ENCODE peak calls at places on chromosome 1, in ten cellular contexts. C is choroid plexus epithelial cell, I is glutamatergic neuron, K is stomach, W is HepG2, E is IMR-90, L is fibroblast of mammary gland, O is heart left ventricle, R is RWPE1, G is HFF-Myc. Z is an unnamed sample.
A peak's percentile ranks its signal among the peaks of the same experiment; 100 is the strongest.

GRCh38 chr1:61082336-61083013 is at the start of gene NFIA:
- DNase-seq in I (peak; percentile 48), W (peak; percentile 83), R (peak; percentile 66), K (peak; percentile 67), O (peak; percentile 59), G (no peak), C (peak; percentile 86), L (peak; percentile 79), E (peak; percentile 50), Z (no peak)

GRCh38 chr1:149848340-149848771 is 51.0 kb upstream of the BOLA1 start:
- DNase-seq in O (no peak), R (no peak), K (no peak), L (peak; percentile 3), I (no peak), W (peak; percentile 37), E (no peak), G (no peak), C (no peak), Z (no peak)

GRCh38 chr1:26363549-26364448 is 8.8 kb downstream of the ZNF683 start:
- DNase-seq in O (peak; percentile 79), I (peak; percentile 91), K (peak; percentile 85), W (peak; percentile 71), R (no peak), L (peak; percentile 71), G (peak; percentile 54), E (peak; percentile 64), C (peak; percentile 78), Z (no peak)

GRCh38 chr1:91014475-91014874 is 7.4 kb downstream of the ZNF644 start:
- DNase-seq in C (no peak), G (no peak), K (no peak), W (peak; percentile 89), O (no peak), I (no peak), L (no peak), E (no peak), R (no peak), Z (no peak)

GRCh38 chr1:229758101-229759036 is 132.3 kb downstream of the URB2 start:
- DNase-seq in G (no peak), R (no peak), L (no peak), K (no peak), O (no peak), C (no peak), W (no peak), I (no peak), E (peak; percentile 1), Z (no peak)

GRCh38 chr1:177710973-177711372 is 258.9 kb downstream of the SEC16B start:
- DNase-seq in W (no peak), G (no peak), C (no peak), O (no peak), R (no peak), E (no peak), L (no peak), K (no peak), I (no peak), Z (no peak)

GRCh38 chr1:1206376-1207253 is at the start of gene TNFRSF18:
- DNase-seq in E (no peak), I (peak; percentile 25), L (no peak), K (peak; percentile 64), O (peak; percentile 22), W (no peak), R (peak; percentile 15), C (peak; percentile 11), G (no peak), Z (no peak)

GRCh38 chr1:11571906-11572616 is 82.2 kb downstream of the FBXO2 start:
- DNase-seq in C (no peak), K (no peak), W (peak; percentile 10), L (no peak), G (no peak), O (no peak), E (no peak), R (no peak), I (peak; percentile 50), Z (no peak)

GRCh38 chr1:56788588-56788987 is 30.6 kb downstream of the FYB2 start:
- DNase-seq in W (no peak), K (peak; percentile 78), O (peak; percentile 72), L (no peak), I (no peak), E (no peak), R (no peak), G (no peak), C (peak; percentile 18), Z (no peak)

DNA sequence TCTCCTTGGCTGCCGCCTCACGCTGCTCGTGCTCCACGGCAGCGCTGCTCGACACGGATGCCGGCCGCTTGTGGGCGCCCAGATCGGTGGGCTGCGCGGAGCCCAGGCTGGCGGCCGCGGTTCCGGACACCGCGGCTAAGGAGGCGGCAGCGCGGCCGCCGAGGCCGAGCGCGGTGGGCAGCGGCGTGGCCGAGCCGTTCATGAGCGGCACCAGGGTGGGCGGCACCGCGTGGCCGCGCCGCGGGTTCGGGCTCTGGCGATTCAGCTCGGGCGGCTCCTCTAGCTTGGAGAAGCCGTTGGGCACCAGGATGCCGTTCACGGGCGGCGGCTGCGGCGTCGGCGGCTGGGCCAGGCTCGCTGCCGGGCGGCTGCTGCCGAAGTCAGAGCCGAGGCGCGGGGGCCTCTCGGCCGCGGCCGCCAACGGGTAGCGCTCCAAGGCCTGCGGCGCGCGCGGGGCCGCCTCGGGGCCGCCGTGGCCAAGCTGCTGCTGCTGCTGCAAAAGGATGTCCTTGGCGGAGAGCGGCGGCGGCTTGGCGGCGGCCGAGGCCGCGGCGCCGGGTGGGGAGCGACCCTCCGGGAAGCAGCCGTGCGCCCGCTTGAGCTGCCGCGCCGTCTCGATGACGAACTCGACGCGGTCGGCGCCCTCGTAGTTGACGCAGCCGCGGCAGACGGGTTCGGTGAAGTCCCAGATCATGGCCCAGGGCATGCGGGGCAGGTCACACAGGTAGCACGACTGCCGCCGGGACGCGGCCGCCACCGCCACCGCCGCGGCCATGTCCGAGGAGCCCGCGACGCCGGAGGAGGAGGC is 1.1 kb downstream of the IRF2BP2 start:
- DNase-seq in C (peak; percentile 77), K (peak; percentile 64), O (peak; percentile 41), L (peak; percentile 42), W (no peak), E (no peak), I (peak; percentile 56), G (no peak), R (no peak), Z (no peak)
- TF ChIP-seq CTCF in C (no peak), K (no peak), O (no peak), L (no peak), W (no peak), E (no peak), I (no peak), G (no peak), R (no peak), Z (no peak)

DNA sequence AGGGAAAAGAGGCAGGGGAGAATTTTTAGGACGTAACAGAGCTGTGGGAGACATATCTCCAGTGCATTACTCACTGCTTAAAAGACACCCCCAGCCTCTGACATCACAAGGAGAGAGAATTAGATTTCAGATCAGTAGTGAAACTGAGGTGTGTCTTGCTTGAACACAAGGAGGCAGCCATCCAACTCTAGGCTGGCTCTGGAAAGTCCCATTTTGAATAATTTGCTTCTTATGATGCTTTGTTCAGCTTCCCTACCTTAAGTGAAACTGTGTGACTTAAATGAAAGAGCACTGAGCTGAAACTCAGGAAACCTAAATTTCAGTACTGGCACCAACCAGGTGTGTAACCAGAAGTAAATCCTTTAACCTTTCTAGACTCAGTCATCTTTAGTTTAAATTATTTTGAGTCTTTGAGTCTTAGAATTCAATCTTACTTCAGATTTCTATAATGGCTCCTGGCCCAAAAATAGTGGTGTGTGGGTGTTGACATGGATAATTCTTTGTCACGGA is 251.6 kb upstream of the SGIP1 start:
- DNase-seq in W (no peak), R (peak; percentile 14), I (no peak), L (peak; percentile 88), O (no peak), C (peak; percentile 93), K (no peak), E (peak; percentile 95), G (no peak), Z (no peak)
- TF ChIP-seq CTCF in W (no peak), R (no peak), I (no peak), L (peak; percentile 17), O (no peak), C (peak; percentile 60), K (no peak), E (no peak), G (peak; percentile 21), Z (peak; percentile 13)

GRCh38 chr1:202587859-202588480 is 122.3 kb downstream of the SYT2 start:
- DNase-seq in E (no peak), O (no peak), G (no peak), W (no peak), K (no peak), C (no peak), R (no peak), L (no peak), I (no peak), Z (no peak)

GRCh38 chr1:202590975-202591411 is 119.3 kb downstream of the SYT2 start:
- DNase-seq in O (no peak), R (no peak), L (no peak), C (no peak), K (no peak), I (no peak), W (no peak), E (no peak), G (no peak), Z (no peak)

GRCh38 chr1:202590119-202590518 is 120.1 kb downstream of the SYT2 start:
- DNase-seq in C (no peak), K (no peak), W (no peak), R (no peak), O (no peak), G (no peak), I (no peak), L (no peak), E (no peak), Z (no peak)

GRCh38 chr1:202588644-202589189 is 121.5 kb downstream of the SYT2 start:
- DNase-seq in G (no peak), O (peak; percentile 48), R (no peak), L (no peak), K (no peak), E (no peak), I (no peak), W (peak; percentile 8), C (no peak), Z (no peak)

GRCh38 chr1:202589190-202589680 is 121.0 kb downstream of the SYT2 start:
- DNase-seq in R (peak; percentile 98), K (peak; percentile 46), W (peak; percentile 88), G (peak; percentile 98), C (peak; percentile 99), E (peak; percentile 100), O (peak; percentile 96), I (no peak), L (peak; percentile 99), Z (peak; percentile 91)
- TF ChIP-seq CTCF in R (no peak), K (no peak), W (no peak), G (no peak), C (peak; percentile 4), E (peak; percentile 21), O (no peak), I (no peak), L (no peak), Z (no peak)

DNA sequence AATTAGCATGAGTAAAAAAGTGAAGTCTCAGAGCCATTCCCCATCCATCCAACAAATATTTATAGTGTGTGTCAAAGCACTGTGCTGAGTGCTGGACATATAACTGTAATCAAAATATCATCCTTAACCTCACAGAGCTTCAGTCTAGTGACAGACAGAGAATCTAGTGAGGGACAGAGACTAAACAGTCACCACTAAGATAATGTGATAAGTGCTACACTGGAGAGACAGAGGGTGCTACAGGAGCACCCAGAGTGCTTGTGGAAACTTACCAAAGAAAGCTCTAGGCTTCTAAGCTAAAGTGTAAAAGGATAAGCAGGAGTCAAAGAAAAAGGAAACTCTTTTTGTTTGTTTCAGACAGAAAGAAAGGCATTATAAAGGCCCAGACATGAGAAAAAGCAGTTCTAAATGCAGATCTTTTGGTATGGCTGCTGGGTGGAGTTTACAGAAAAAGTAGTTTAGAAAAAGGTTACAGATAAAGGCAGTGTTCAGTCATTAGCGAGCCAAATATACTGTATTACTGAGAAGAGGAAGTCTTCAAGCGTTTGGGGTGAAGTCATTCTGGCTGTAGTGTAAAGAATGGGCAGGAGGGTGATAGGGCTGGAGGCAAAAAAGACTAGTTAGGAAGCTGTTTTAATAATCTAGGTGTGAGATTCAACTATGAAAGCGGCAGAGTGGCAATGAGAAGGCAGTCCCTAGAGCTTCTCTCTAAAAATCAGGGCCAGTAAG is 83.8 kb downstream of the SCMH1 start:
- DNase-seq in R (no peak), K (no peak), L (no peak), O (no peak), G (no peak), I (no peak), W (no peak), C (peak; percentile 35), E (no peak), Z (no peak)
- TF ChIP-seq CTCF in R (no peak), K (no peak), L (no peak), O (no peak), G (no peak), I (no peak), W (no peak), C (peak; percentile 22), E (no peak), Z (no peak)